ENCODE peak calls at places on chromosomes 1 and 21, in ten cellular contexts. One of them, this sample, is unnamed.

GRCh38 chr1:221837886-221838285 is 96.0 kb upstream of the DUSP10 start:
- DNase-seq in NCI-H510A: no peak
- DNase-seq in aorta: no peak
- DNase-seq in nephron progenitor cell: no peak
- DNase-seq in fibroblast of mammary gland: no peak
- DNase-seq in stimulated activated CD8-positive, alpha-beta memory T cell treated with anti-CD3 and anti-CD28 coated beads, Interleukin-15, amount 100 ng/mL, for 24 hours: no peak
- DNase-seq in NCI-H1417: no peak
- DNase-seq in cardiac muscle cell: no peak
- DNase-seq in HTR-8/SVneo: no peak
- DNase-seq in endothelial cell: no peak
- DNase-seq in this sample: no peak

GRCh38 chr1:94011709-94012590 is 102.7 kb upstream of the GCLM start:
- DNase-seq in NCI-H1417: no peak
- DNase-seq in endothelial cell: no peak
- DNase-seq in fibroblast of mammary gland: no peak
- DNase-seq in stimulated activated CD8-positive, alpha-beta memory T cell treated with anti-CD3 and anti-CD28 coated beads, Interleukin-15, amount 100 ng/mL, for 24 hours: no peak
- DNase-seq in HTR-8/SVneo: no peak
- DNase-seq in nephron progenitor cell: no peak
- DNase-seq in cardiac muscle cell: no peak
- DNase-seq in aorta: no peak
- DNase-seq in NCI-H510A: no peak
- DNase-seq in this sample: no peak

GRCh38 chr1:63799324-63799723 is 25.5 kb downstream of the ROR1 start:
- DNase-seq in NCI-H1417: no peak
- DNase-seq in fibroblast of mammary gland: peak
- DNase-seq in endothelial cell: no peak
- DNase-seq in nephron progenitor cell: no peak
- DNase-seq in stimulated activated CD8-positive, alpha-beta memory T cell treated with anti-CD3 and anti-CD28 coated beads, Interleukin-15, amount 100 ng/mL, for 24 hours: no peak
- DNase-seq in HTR-8/SVneo: no peak
- DNase-seq in aorta: no peak
- DNase-seq in NCI-H510A: no peak
- DNase-seq in cardiac muscle cell: peak
- DNase-seq in this sample: peak

GRCh38 chr1:59179673-59180072 is 117.2 kb upstream of the FGGY start:
- DNase-seq in aorta: no peak
- DNase-seq in nephron progenitor cell: no peak
- DNase-seq in fibroblast of mammary gland: peak
- DNase-seq in stimulated activated CD8-positive, alpha-beta memory T cell treated with anti-CD3 and anti-CD28 coated beads, Interleukin-15, amount 100 ng/mL, for 24 hours: no peak
- DNase-seq in NCI-H1417: no peak
- DNase-seq in NCI-H510A: no peak
- DNase-seq in cardiac muscle cell: no peak
- DNase-seq in HTR-8/SVneo: no peak
- DNase-seq in endothelial cell: no peak
- DNase-seq in this sample: peak

GRCh38 chr1:208728815-208729214 is 484.6 kb upstream of the PLXNA2 start:
- DNase-seq in endothelial cell: no peak
- DNase-seq in fibroblast of mammary gland: no peak
- DNase-seq in NCI-H510A: no peak
- DNase-seq in cardiac muscle cell: no peak
- DNase-seq in stimulated activated CD8-positive, alpha-beta memory T cell treated with anti-CD3 and anti-CD28 coated beads, Interleukin-15, amount 100 ng/mL, for 24 hours: no peak
- DNase-seq in HTR-8/SVneo: no peak
- DNase-seq in nephron progenitor cell: no peak
- DNase-seq in aorta: no peak
- DNase-seq in NCI-H1417: no peak
- DNase-seq in this sample: no peak

GRCh38 chr1:2350486-2350885 is 40.9 kb downstream of the MORN1 start:
- DNase-seq in nephron progenitor cell: no peak
- DNase-seq in aorta: peak
- DNase-seq in endothelial cell: no peak
- DNase-seq in HTR-8/SVneo: no peak
- DNase-seq in fibroblast of mammary gland: no peak
- DNase-seq in NCI-H1417: no peak
- DNase-seq in stimulated activated CD8-positive, alpha-beta memory T cell treated with anti-CD3 and anti-CD28 coated beads, Interleukin-15, amount 100 ng/mL, for 24 hours: no peak
- DNase-seq in NCI-H510A: no peak
- DNase-seq in cardiac muscle cell: no peak
- DNase-seq in this sample: no peak

GRCh38 chr21:34886554-34887385 is 162.3 kb downstream of the RUNX1 start:
- DNase-seq in stimulated activated CD8-positive, alpha-beta memory T cell treated with anti-CD3 and anti-CD28 coated beads, Interleukin-15, amount 100 ng/mL, for 24 hours: no peak
- DNase-seq in endothelial cell: peak
- DNase-seq in cardiac muscle cell: peak
- DNase-seq in NCI-H510A: no peak
- DNase-seq in nephron progenitor cell: peak
- DNase-seq in fibroblast of mammary gland: peak
- DNase-seq in HTR-8/SVneo: no peak
- DNase-seq in NCI-H1417: peak
- DNase-seq in aorta: peak
- DNase-seq in this sample: peak

GRCh38 chr1:16391408-16391807 is 24.4 kb downstream of the SZRD1 start:
- DNase-seq in NCI-H510A: no peak
- DNase-seq in aorta: no peak
- DNase-seq in cardiac muscle cell: no peak
- DNase-seq in nephron progenitor cell: no peak
- DNase-seq in endothelial cell: no peak
- DNase-seq in fibroblast of mammary gland: no peak
- DNase-seq in HTR-8/SVneo: no peak
- DNase-seq in NCI-H1417: no peak
- DNase-seq in stimulated activated CD8-positive, alpha-beta memory T cell treated with anti-CD3 and anti-CD28 coated beads, Interleukin-15, amount 100 ng/mL, for 24 hours: no peak
- DNase-seq in this sample: no peak

GRCh38 chr1:24996456-24996855 is 66.4 kb upstream of the RUNX3 start:
- DNase-seq in stimulated activated CD8-positive, alpha-beta memory T cell treated with anti-CD3 and anti-CD28 coated beads, Interleukin-15, amount 100 ng/mL, for 24 hours: no peak
- DNase-seq in aorta: peak
- DNase-seq in NCI-H1417: no peak
- DNase-seq in NCI-H510A: no peak
- DNase-seq in fibroblast of mammary gland: no peak
- DNase-seq in nephron progenitor cell: no peak
- DNase-seq in endothelial cell: no peak
- DNase-seq in HTR-8/SVneo: no peak
- DNase-seq in cardiac muscle cell: no peak
- DNase-seq in this sample: no peak

This sample was measured in GM23248.